ENCODE peak calls at places on chromosomes 1 and 21, in five cellular contexts. S, Q, U, M and H are unnamed samples.

GRCh38 chr1:10152709-10153284 is 57.6 kb upstream of the KIF1B start:
- DNase-seq in S (peak), Q (peak), U (no peak), M (no peak), H (peak)

GRCh38 chr1:200302192-200302892 is 107.5 kb downstream of the ZNF281 start:
- DNase-seq in S (peak), Q (peak), U (no peak), M (peak), H (no peak)

GRCh38 chr1:117499071-117499470 is 106.8 kb upstream of the TENT5C start:
- DNase-seq in S (no peak), Q (no peak), U (no peak), M (no peak), H (no peak)

GRCh38 chr1:156911587-156912298 is 8.7 kb upstream of the LRRC71 start:
- DNase-seq in S (peak), Q (no peak), U (no peak), M (no peak), H (no peak)

GRCh38 chr1:203127672-203128611 is at the start of gene ADORA1:
- DNase-seq in S (no peak), Q (peak), U (no peak), M (no peak), H (peak)

GRCh38 chr1:115306146-115306545 is 31.9 kb downstream of the NGF start:
- DNase-seq in S (no peak), Q (no peak), U (no peak), M (no peak), H (no peak)

GRCh38 chr21:43194303-43195130 is 25.7 kb downstream of the CRYAA start:
- DNase-seq in S (no peak), Q (no peak), U (no peak), M (no peak), H (no peak)

GRCh38 chr1:159884296-159884695 is 15.7 kb downstream of the CFAP45 start:
- DNase-seq in S (no peak), Q (no peak), U (no peak), M (no peak), H (no peak)

GRCh38 chr1:94709891-94710581 is 110.1 kb upstream of the SLC44A3 start:
- DNase-seq in S (no peak), Q (no peak), U (peak), M (no peak), H (no peak)

GRCh38 chr21:29342394-29342957 is 43.8 kb downstream of the BACH1 start:
- DNase-seq in S (no peak), Q (no peak), U (peak), M (peak), H (peak)

GRCh38 chr1:109611308-109611950 is 8.0 kb downstream of the GNAT2 start:
- DNase-seq in S (no peak), Q (no peak), U (no peak), M (no peak), H (no peak)

GRCh38 chr1:241612533-241613505 is 27.4 kb downstream of the CHML start:
- DNase-seq in S (no peak), Q (no peak), U (peak), M (no peak), H (peak)

GRCh38 chr1:105652109-105652508 is 1404.4 kb upstream of the PRMT6 start:
- DNase-seq in S (no peak), Q (no peak), U (no peak), M (no peak), H (no peak)

GRCh38 chr1:119617751-119618691 is 30.0 kb downstream of the ZNF697 start:
- DNase-seq in S (no peak), Q (no peak), U (no peak), M (no peak), H (no peak)

GRCh38 chr1:100928128-100928527 is 32.2 kb downstream of the SLC30A7 start:
- DNase-seq in S (peak), Q (peak), U (no peak), M (no peak), H (no peak)

GRCh38 chr1:1841575-1841991 is 49.3 kb downstream of the GNB1 start:
- DNase-seq in S (no peak), Q (no peak), U (no peak), M (no peak), H (no peak)

GRCh38 chr1:170929835-170930554 is 5.3 kb upstream of the MROH9 start:
- DNase-seq in S (peak), Q (peak), U (peak), M (peak), H (peak)

GRCh38 chr21:43676391-43676790 is 17.0 kb downstream of the RRP1B start:
- DNase-seq in S (no peak), Q (no peak), U (no peak), M (no peak), H (no peak)

GRCh38 chr21:44370027-44370735 is 16.8 kb downstream of the TRPM2 start:
- DNase-seq in S (no peak), Q (peak), U (peak), M (no peak), H (no peak)

GRCh38 chr1:239321877-239322276 is 64.5 kb upstream of the CHRM3 start:
- DNase-seq in S (no peak), Q (no peak), U (no peak), M (no peak), H (no peak)

GRCh38 chr1:94160811-94161210 is 39.9 kb upstream of the ABCA4 start:
- DNase-seq in S (no peak), Q (peak), U (peak), M (no peak), H (peak)

GRCh38 chr1:93820554-93821411 is 58.2 kb downstream of the DNTTIP2 start:
- DNase-seq in S (no peak), Q (peak), U (no peak), M (no peak), H (no peak)

GRCh38 chr1:64248065-64248464 is 44.6 kb downstream of the UBE2U start:
- DNase-seq in S (no peak), Q (no peak), U (no peak), M (no peak), H (no peak)

GRCh38 chr21:15732290-15732995 is 2.7 kb downstream of the USP25 start:
- DNase-seq in S (peak), Q (no peak), U (no peak), M (peak), H (no peak)

GRCh38 chr1:46184920-46185658 is 8.8 kb upstream of the P3R3URF start:
- DNase-seq in S (no peak), Q (no peak), U (no peak), M (no peak), H (no peak)

GRCh38 chr21:15141236-15141970 is 76.6 kb upstream of the NRIP1 start:
- DNase-seq in S (peak), Q (no peak), U (no peak), M (no peak), H (no peak)